ENCODE peak calls at places on chromosomes 4 and X, in nine cellular contexts. Z is CD4-positive, alpha-beta memory T cell; O is left lung; F is GM23248; W is IMR-90; D is PC-3; L is lower lobe of right lung; M is kidney; V is effector memory CD4-positive, alpha-beta T cell. J is an unnamed sample. For H3K36me3 and H3K9me3, the result is how much of the 10 kb centered on the place peaks cover.

GRCh38 chrX:6149231-6149870 is 79.3 kb downstream of the NLGN4X start:
- DNase-seq in F (no peak), L (no peak), Z (no peak), M (no peak), D (no peak), O (no peak), V (no peak), W (no peak), J (no peak)

GRCh38 chrX:109498434-109498833 is 16.5 kb upstream of the GUCY2F start:
- DNase-seq in L (no peak), M (no peak), Z (no peak), F (no peak), W (no peak), D (no peak), O (no peak), V (no peak), J (no peak)

GRCh38 chrX:155563099-155563498 is 49.7 kb downstream of the TMLHE start:
- DNase-seq in D (no peak), O (no peak), L (no peak), F (no peak), Z (no peak), V (no peak), W (no peak), M (no peak), J (no peak)

GRCh38 chrX:102832661-102833060 is 104.4 kb upstream of the RAB40AL start:
- DNase-seq in M (no peak), F (peak), Z (no peak), V (no peak), O (no peak), W (peak), L (no peak), D (peak), J (no peak)

GRCh38 chrX:39633293-39633692 is 464.5 kb downstream of the BCOR start:
- DNase-seq in W (no peak), Z (no peak), F (peak), O (no peak), V (no peak), M (no peak), D (no peak), L (no peak), J (no peak)

GRCh38 chr4:2832309-2832980 is 11.2 kb upstream of the ADD1 start:
- DNase-seq in M (no peak), F (no peak), W (no peak), D (no peak), L (peak), V (no peak), O (peak), Z (no peak), J (peak)

GRCh38 chr4:2269206-2269531 is 7.3 kb upstream of the MXD4 start:
- DNase-seq in L (no peak), V (no peak), D (no peak), Z (no peak), W (no peak), O (peak), M (peak), F (no peak), J (peak)

GRCh38 chrX:29318051-29318450 is 730.8 kb downstream of the IL1RAPL1 start:
- DNase-seq in F (peak), D (no peak), M (no peak), Z (no peak), W (peak), L (no peak), V (no peak), O (no peak), J (no peak)

GRCh38 chr4:123832173-123833026 is 435.8 kb downstream of the SPRY1 start:
- DNase-seq in Z (no peak), V (no peak), M (no peak), D (peak), O (no peak), W (peak), F (peak), L (no peak), J (peak)

GRCh38 chr4:14943749-14944148 is 58.5 kb upstream of the CPEB2 start:
- DNase-seq in L (no peak), D (no peak), Z (no peak), V (no peak), O (no peak), F (no peak), M (no peak), W (no peak), J (no peak)

GRCh38 chr4:140249351-140249750 is 95.4 kb upstream of the MAML3 start:
- DNase-seq in D (peak), O (no peak), M (no peak), L (no peak), V (no peak), F (peak), W (peak), Z (no peak), J (no peak)

GRCh38 chrX:37302569-37302968 is 46.6 kb upstream of the PRRG1 start:
- DNase-seq in L (no peak), Z (no peak), W (peak), O (no peak), F (peak), M (no peak), V (no peak), D (peak), J (no peak)

GRCh38 chr4:159006202-159006601 is 96.7 kb upstream of the RAPGEF2 start:
- DNase-seq in W (peak), V (no peak), F (peak), O (no peak), M (no peak), Z (no peak), D (peak), L (no peak), J (no peak)

GRCh38 chr4:121822796-121823504 is 733 bp downstream of the CCNA2 start:
- DNase-seq in V (peak), Z (peak), W (no peak), M (no peak), F (peak), O (no peak), D (peak), L (peak), J (peak)

GRCh38 chr4:52196606-52197130 is 145.6 kb downstream of the SPATA18 start:
- DNase-seq in O (no peak), W (no peak), Z (no peak), L (no peak), F (no peak), V (no peak), D (peak), M (no peak), J (no peak)

GRCh38 chr4:53714377-53715140 is 123.3 kb upstream of the LNX1 start:
- DNase-seq in Z (no peak), D (no peak), F (peak), M (no peak), O (no peak), W (peak), V (no peak), L (no peak), J (no peak)

GRCh38 chrX:40098264-40099045 is 697 bp upstream of the BCOR start:
- DNase-seq in W (no peak), D (peak), V (peak), M (no peak), Z (peak), L (peak), O (no peak), F (peak), J (no peak)

GRCh38 chr4:152938237-152938969 is 2.3 kb downstream of the FHDC1 start:
- DNase-seq in W (no peak), D (no peak), Z (no peak), M (peak), O (peak), F (peak), V (no peak), L (no peak), J (no peak)

GRCh38 chr4:7034262-7035081 is 8.7 kb upstream of the TADA2B start:
- DNase-seq in D (peak), M (no peak), O (no peak), Z (no peak), F (peak), V (no peak), L (peak), W (peak), J (no peak)

GRCh38 chr4:173317003-173317402 is 17.2 kb downstream of the HMGB2 start:
- DNase-seq in W (no peak), Z (no peak), F (peak), L (no peak), M (no peak), O (no peak), V (no peak), D (no peak), J (no peak)

GRCh38 chrX:108420481-108420880 is 17.7 kb downstream of the COL4A6 start:
- DNase-seq in O (no peak), W (no peak), L (no peak), D (no peak), Z (no peak), V (no peak), M (no peak), F (no peak), J (no peak)

GRCh38 chr4:94452476-94453300 is 946 bp downstream of the PDLIM5 start:
- DNase-seq in W (peak), V (peak), M (peak), D (peak), Z (no peak), F (peak), O (peak), L (peak), J (peak)

GRCh38 chr4:7209699-7210098 is 17.4 kb downstream of the SORCS2 start:
- DNase-seq in W (no peak), L (no peak), M (no peak), O (peak), V (no peak), F (peak), Z (no peak), D (peak), J (no peak)

GRCh38 chr4:186792994-186793393 is 69.3 kb upstream of the FAT1 start:
- DNase-seq in M (no peak), W (peak), D (no peak), L (no peak), Z (no peak), F (peak), O (no peak), V (no peak), J (no peak)

GRCh38 chrX:130024127-130024526 is 41.7 kb downstream of the BCORL1 start:
- DNase-seq in Z (peak), M (peak), F (peak), O (peak), D (peak), V (peak), L (peak), W (peak), J (peak)

GRCh38 chr4:189143255-189143654 is 797.4 kb upstream of the FRG1 start:
- DNase-seq in D (peak), M (no peak), O (no peak), V (no peak), Z (no peak), F (peak), L (no peak), W (peak), J (no peak)

GRCh38 chrX:71917621-71918341 is 7.1 kb downstream of the NHSL2 start:
- DNase-seq in M (no peak), D (peak), L (no peak), W (peak), O (no peak), Z (no peak), V (no peak), F (peak), J (no peak)

GRCh38 chr4:170047774-170048354 is 21.7 kb upstream of the MFAP3L start:
- DNase-seq in F (peak), Z (peak), O (no peak), M (no peak), V (peak), W (peak), D (peak), L (peak), J (no peak)

GRCh38 chrX:49673394-49673793 is 22.4 kb downstream of the PAGE1 start:
- DNase-seq in F (no peak), W (no peak), V (no peak), Z (no peak), D (no peak), O (no peak), M (no peak), L (no peak), J (no peak)

GRCh38 chr4:144589512-144589911 is 56.4 kb upstream of the HHIP start:
- DNase-seq in O (no peak), D (no peak), Z (no peak), W (no peak), F (no peak), V (no peak), L (no peak), M (no peak), J (no peak)

GRCh38 chrX:43386872-43387271 is 269.2 kb upstream of the MAOA start:
- DNase-seq in W (no peak), L (no peak), V (no peak), M (no peak), F (no peak), D (no peak), Z (no peak), O (no peak), J (no peak)

GRCh38 chr4:102789317-102789717 is 28.5 kb upstream of the MANBA start:
- DNase-seq in F (peak), M (no peak), W (peak), L (no peak), Z (no peak), V (no peak), D (peak), O (no peak), J (no peak)

GRCh38 chr4:75848891-75849290 is 53.4 kb downstream of the PPEF2 start:
- DNase-seq in D (no peak), L (no peak), M (no peak), V (no peak), W (peak), O (no peak), Z (no peak), F (peak), J (no peak)

GRCh38 chrX:71251456-71251973 is 2.4 kb downstream of the ZMYM3 start:
- DNase-seq in D (no peak), F (no peak), V (no peak), O (no peak), Z (no peak), L (no peak), W (no peak), M (no peak), J (no peak)

GRCh38 chr4:182351485-182351884 is 108.3 kb downstream of the TENM3 start:
- DNase-seq in V (no peak), L (no peak), O (no peak), D (no peak), F (no peak), W (no peak), Z (no peak), M (no peak), J (no peak)

GRCh38 chr4:55553442-55553841 is 6.7 kb upstream of the CLOCK start:
- DNase-seq in W (no peak), M (no peak), L (no peak), D (no peak), F (peak), O (no peak), V (no peak), Z (peak), J (peak)

GRCh38 chr4:184413227-184414064 is 60.9 kb downstream of the IRF2 start:
- DNase-seq in Z (no peak), M (no peak), V (no peak), F (no peak), W (no peak), D (no peak), L (no peak), O (no peak), J (no peak)
- H3K36me3 ChIP-seq in Z (under half), M (under half), V (under half), F (under half), W (under half), D (under half), L (half or more), O (under half), J (under half)

DNA sequence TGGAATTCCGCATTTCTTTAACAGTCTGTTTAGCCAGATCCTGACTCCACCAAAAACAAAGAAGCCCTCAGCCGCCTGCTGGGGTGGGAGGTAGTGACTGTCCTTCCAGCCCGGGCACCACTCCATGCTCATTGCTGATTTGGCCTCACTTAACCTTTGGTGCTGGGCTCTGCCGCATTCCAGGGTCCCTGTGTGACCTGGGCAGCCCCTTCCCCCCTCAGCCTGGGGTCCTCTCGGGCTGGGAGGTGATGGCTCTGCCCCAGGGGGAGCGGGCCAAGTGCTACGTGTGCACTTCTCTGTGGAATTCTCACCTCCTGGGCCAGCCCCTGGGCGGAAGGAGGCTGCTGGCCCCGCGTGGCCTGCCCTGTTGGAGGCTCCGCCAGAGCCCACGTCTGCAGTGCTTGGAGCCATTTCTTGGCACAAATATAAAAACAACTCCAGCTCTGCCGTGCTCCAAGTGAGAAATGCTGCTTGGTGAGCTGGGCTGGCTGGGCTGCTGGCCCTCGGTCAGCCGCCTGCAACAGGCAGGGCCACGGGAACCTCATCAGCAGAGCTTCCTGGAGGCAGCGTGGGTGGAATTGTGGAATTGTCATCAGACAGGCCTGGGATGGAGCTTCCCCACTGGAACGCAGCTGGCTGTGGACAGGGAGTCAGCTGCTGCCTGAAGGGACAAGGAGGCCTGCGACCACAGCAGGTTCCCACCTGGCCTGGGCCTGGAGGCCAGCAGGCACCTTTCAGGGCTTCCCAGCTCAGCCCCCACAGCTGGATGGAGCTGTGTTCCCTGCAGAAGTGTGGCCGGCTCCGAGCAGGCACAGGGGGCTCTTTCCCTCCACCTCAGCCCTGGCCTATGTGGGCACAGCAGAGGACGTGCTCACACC is 66.0 kb downstream of the TRMT44 start:
- DNase-seq in F (peak), V (no peak), Z (no peak), W (peak), O (no peak), D (no peak), L (no peak), M (no peak), J (peak)
- H3K27ac ChIP-seq in F (peak), V (no peak), Z (no peak), W (peak), O (peak), D (no peak), L (peak), M (peak), J (peak)

GRCh38 chr4:108192056-108192455 is 23.3 kb upstream of the LEF1 start:
- DNase-seq in O (no peak), W (no peak), L (no peak), Z (no peak), F (no peak), M (no peak), V (no peak), D (no peak), J (no peak)
- H3K9me3 ChIP-seq in O (under half), W (under half), L (under half), Z (under half), F (under half), M (under half), V (under half), D (under half), J (under half)

GRCh38 chr4:5738061-5738460 is 27.1 kb downstream of the EVC start:
- DNase-seq in Z (no peak), D (no peak), F (peak), L (no peak), W (peak), M (no peak), O (no peak), V (no peak), J (no peak)

GRCh38 chr4:5746250-5746649 is 35.2 kb downstream of the EVC start:
- DNase-seq in F (no peak), W (no peak), Z (no peak), V (no peak), D (no peak), O (no peak), M (no peak), L (no peak), J (no peak)

GRCh38 chr4:5747746-5748365 is 36.9 kb downstream of the EVC start:
- DNase-seq in O (no peak), Z (no peak), L (no peak), D (peak), F (peak), W (peak), V (no peak), M (no peak), J (peak)

GRCh38 chr4:5746829-5747745 is 36.1 kb downstream of the EVC start:
- DNase-seq in O (no peak), M (no peak), F (peak), Z (no peak), D (peak), L (no peak), W (peak), V (no peak), J (no peak)

DNA sequence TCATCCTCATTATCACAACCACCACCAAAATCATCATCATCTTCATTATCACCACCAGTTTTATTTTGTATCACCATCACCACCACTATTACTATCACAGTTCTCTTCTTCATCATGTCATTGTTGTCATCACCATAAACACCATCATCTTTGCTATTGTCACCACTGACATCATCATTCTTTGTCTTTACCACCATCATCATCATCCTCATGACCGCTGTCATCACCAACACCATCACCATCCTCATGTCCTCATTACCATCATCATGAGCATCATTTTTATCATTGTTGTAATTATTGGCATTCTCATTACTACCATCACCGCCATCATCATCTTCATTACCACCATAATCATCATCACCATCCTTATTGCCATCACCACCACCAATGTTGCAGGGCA is 31.4 kb downstream of the EVC start:
- DNase-seq in V (no peak), L (no peak), D (no peak), Z (no peak), O (no peak), W (no peak), M (no peak), F (no peak), J (no peak)
- H3K36me3 ChIP-seq in V (under half), L (under half), D (under half), Z (under half), O (under half), W (under half), M (under half), F (half or more), J (under half)

DNA sequence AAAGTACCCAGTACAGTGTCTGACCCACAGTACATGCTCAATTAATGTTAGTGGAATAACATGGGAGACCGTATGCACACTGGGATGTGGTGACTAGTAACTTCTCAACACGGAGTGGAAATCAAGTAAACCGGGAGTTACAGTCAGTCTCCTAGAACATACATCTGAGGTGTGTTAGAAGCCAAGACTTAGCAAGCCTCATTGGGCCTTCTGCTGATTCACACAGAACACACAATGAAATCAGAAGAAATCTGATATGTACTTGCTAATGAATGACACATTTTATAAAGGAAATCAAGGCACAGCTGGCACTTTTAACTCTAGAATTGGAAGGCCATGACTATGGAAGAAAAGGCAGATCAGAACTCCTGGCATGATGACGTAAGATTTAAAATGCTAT is 13.0 kb downstream of the TRAPPC2 start:
- DNase-seq in F (no peak), M (no peak), W (peak), V (no peak), O (no peak), D (peak), Z (no peak), L (no peak), J (no peak)
- H3K27ac ChIP-seq in F (peak), M (no peak), W (peak), V (no peak), O (no peak), D (peak), Z (no peak), L (no peak), J (peak)

GRCh38 chr4:63063765-63064164 is 1345.5 kb downstream of the TECRL start:
- DNase-seq in F (no peak), W (no peak), O (no peak), M (no peak), V (no peak), Z (no peak), L (no peak), D (no peak), J (no peak)
- H3K9me3 ChIP-seq in F (under half), W (under half), O (under half), M (under half), V (under half), Z (under half), L (under half), D (under half), J (under half)

GRCh38 chr4:856468-856901 is 30.6 kb upstream of the CPLX1 start:
- DNase-seq in W (no peak), M (peak), D (no peak), L (peak), Z (no peak), F (no peak), O (peak), V (no peak), J (no peak)
- H3K36me3 ChIP-seq in W (half or more), M (under half), D (under half), L (half or more), Z (under half), F (under half), O (half or more), V (under half), J (under half)